ENCODE peak calls at places on chromosome 5, in eight cellular contexts. One of them, this sample, is unnamed.

GRCh38 chr5:44389410-44389879 is at the start of gene FGF10:
- DNase-seq in testis: peak; percentile 57
- DNase-seq in heart right ventricle: peak; percentile 4
- DNase-seq in A673: peak; percentile 50
- DNase-seq in cardiac muscle cell: peak; percentile 89
- DNase-seq in HCT116: no peak
- DNase-seq in esophagus squamous epithelium: no peak
- DNase-seq in psoas muscle: peak; percentile 18
- DNase-seq in this sample: no peak

GRCh38 chr5:169581580-169582227 is 1.9 kb upstream of the SPDL1 start:
- DNase-seq in heart right ventricle: peak; percentile 49
- DNase-seq in cardiac muscle cell: peak; percentile 71
- DNase-seq in testis: peak; percentile 64
- DNase-seq in HCT116: peak; percentile 44
- DNase-seq in psoas muscle: peak; percentile 12
- DNase-seq in esophagus squamous epithelium: no peak
- DNase-seq in A673: peak; percentile 54
- DNase-seq in this sample: peak; percentile 37

GRCh38 chr5:10695759-10696543 is 65.1 kb downstream of the DAP start:
- DNase-seq in A673: peak; percentile 32
- DNase-seq in esophagus squamous epithelium: no peak
- DNase-seq in heart right ventricle: no peak
- DNase-seq in testis: no peak
- DNase-seq in psoas muscle: no peak
- DNase-seq in cardiac muscle cell: no peak
- DNase-seq in HCT116: no peak
- DNase-seq in this sample: no peak

GRCh38 chr5:108521841-108522506 is 140.1 kb upstream of the FBXL17 start:
- DNase-seq in HCT116: peak; percentile 52
- DNase-seq in heart right ventricle: peak; percentile 30
- DNase-seq in esophagus squamous epithelium: no peak
- DNase-seq in A673: peak; percentile 82
- DNase-seq in psoas muscle: no peak
- DNase-seq in cardiac muscle cell: peak; percentile 77
- DNase-seq in testis: peak; percentile 27
- DNase-seq in this sample: no peak

GRCh38 chr5:38736089-38736488 is 109.7 kb upstream of the OSMR start:
- DNase-seq in A673: no peak
- DNase-seq in esophagus squamous epithelium: no peak
- DNase-seq in cardiac muscle cell: no peak
- DNase-seq in HCT116: no peak
- DNase-seq in psoas muscle: no peak
- DNase-seq in heart right ventricle: no peak
- DNase-seq in testis: no peak
- DNase-seq in this sample: no peak

GRCh38 chr5:74123928-74124327 is 497.9 kb downstream of the ARHGEF28 start:
- DNase-seq in HCT116: no peak
- DNase-seq in heart right ventricle: no peak
- DNase-seq in cardiac muscle cell: no peak
- DNase-seq in esophagus squamous epithelium: no peak
- DNase-seq in A673: no peak
- DNase-seq in testis: no peak
- DNase-seq in psoas muscle: no peak
- DNase-seq in this sample: no peak

GRCh38 chr5:65506961-65507360 is 25.2 kb upstream of the ADAMTS6 start:
- DNase-seq in A673: peak; percentile 82
- DNase-seq in esophagus squamous epithelium: no peak
- DNase-seq in HCT116: no peak
- DNase-seq in cardiac muscle cell: no peak
- DNase-seq in psoas muscle: no peak
- DNase-seq in heart right ventricle: no peak
- DNase-seq in testis: no peak
- DNase-seq in this sample: no peak

GRCh38 chr5:81247441-81247972 is 14.4 kb downstream of the CKMT2 start:
- DNase-seq in heart right ventricle: no peak
- DNase-seq in testis: no peak
- DNase-seq in HCT116: peak; percentile 40
- DNase-seq in esophagus squamous epithelium: no peak
- DNase-seq in psoas muscle: no peak
- DNase-seq in A673: peak; percentile 10
- DNase-seq in cardiac muscle cell: no peak
- DNase-seq in this sample: no peak

GRCh38 chr5:74497706-74498105 is 142.8 kb downstream of the ENC1 start:
- DNase-seq in cardiac muscle cell: no peak
- DNase-seq in heart right ventricle: no peak
- DNase-seq in esophagus squamous epithelium: no peak
- DNase-seq in A673: no peak
- DNase-seq in HCT116: no peak
- DNase-seq in psoas muscle: no peak
- DNase-seq in testis: no peak
- DNase-seq in this sample: no peak

DNA sequence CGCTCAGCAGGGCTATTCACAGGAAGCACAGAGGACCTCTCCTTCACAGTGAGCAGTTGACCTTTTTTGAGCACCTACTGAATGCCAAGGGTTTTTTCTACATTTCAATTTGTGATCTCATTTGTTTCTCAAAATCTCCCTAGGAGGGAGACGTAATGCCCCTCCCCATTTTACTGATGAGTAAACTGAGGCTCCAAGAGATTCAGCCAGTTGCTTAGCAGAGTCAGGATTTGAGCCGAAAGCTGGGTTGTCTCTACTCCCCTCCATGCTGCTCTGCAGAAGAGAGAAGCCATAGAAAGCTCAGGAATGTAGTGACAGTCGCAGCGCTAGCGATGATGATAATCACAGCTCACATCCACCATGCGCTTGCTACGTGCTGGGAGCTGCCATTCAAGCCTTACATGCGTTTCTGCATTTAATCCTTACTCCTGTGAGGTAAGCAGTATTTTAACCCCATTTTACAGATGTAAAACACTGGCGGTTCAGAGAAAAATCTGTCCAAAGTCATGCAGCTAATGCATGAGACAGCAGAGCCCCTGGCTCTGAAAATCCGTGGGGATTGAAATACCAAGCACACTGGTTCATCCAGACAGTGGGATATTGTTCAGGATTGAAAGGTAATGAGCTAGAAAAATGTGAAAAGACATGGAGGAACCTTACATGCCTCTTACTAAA is 33.8 kb downstream of the ERGIC1 start:
- DNase-seq in psoas muscle: no peak
- DNase-seq in HCT116: no peak
- DNase-seq in cardiac muscle cell: no peak
- DNase-seq in heart right ventricle: no peak
- DNase-seq in testis: no peak
- DNase-seq in esophagus squamous epithelium: no peak
- DNase-seq in A673: no peak
- DNase-seq in this sample: no peak
- H3K4me1 ChIP-seq in psoas muscle: peaks cover 90% of the 10 kb centered on the region
- H3K4me1 ChIP-seq in HCT116: peaks cover 42% of the 10 kb centered on the region
- H3K4me1 ChIP-seq in cardiac muscle cell: peaks cover 28% of the 10 kb centered on the region
- H3K4me1 ChIP-seq in heart right ventricle: peaks cover 86% of the 10 kb centered on the region
- H3K4me1 ChIP-seq in testis: peaks cover 82% of the 10 kb centered on the region
- H3K4me1 ChIP-seq in esophagus squamous epithelium: peaks cover 39% of the 10 kb centered on the region
- H3K4me1 ChIP-seq in A673: no peaks in the 10 kb centered on the region
- H3K4me1 ChIP-seq in this sample: peaks cover 4% of the 10 kb centered on the region

GRCh38 chr5:26323794-26324193 is 714.6 kb downstream of the CDH9 start:
- DNase-seq in testis: no peak
- DNase-seq in esophagus squamous epithelium: no peak
- DNase-seq in A673: no peak
- DNase-seq in HCT116: no peak
- DNase-seq in psoas muscle: no peak
- DNase-seq in heart right ventricle: no peak
- DNase-seq in cardiac muscle cell: no peak
- DNase-seq in this sample: no peak
- H3K9me3 ChIP-seq in testis: no peaks in the 10 kb centered on the region
- H3K9me3 ChIP-seq in esophagus squamous epithelium: peaks cover 34% of the 10 kb centered on the region
- H3K9me3 ChIP-seq in A673: no peaks in the 10 kb centered on the region
- H3K9me3 ChIP-seq in HCT116: peaks cover 5% of the 10 kb centered on the region
- H3K9me3 ChIP-seq in psoas muscle: no peaks in the 10 kb centered on the region
- H3K9me3 ChIP-seq in heart right ventricle: no peaks in the 10 kb centered on the region
- H3K9me3 ChIP-seq in cardiac muscle cell: no peaks in the 10 kb centered on the region
- H3K9me3 ChIP-seq in this sample: no peaks in the 10 kb centered on the region

GRCh38 chr5:150441813-150442698 is 7.5 kb downstream of the RPS14 start:
- DNase-seq in cardiac muscle cell: no peak
- DNase-seq in heart right ventricle: peak; percentile 32
- DNase-seq in psoas muscle: no peak
- DNase-seq in HCT116: no peak
- DNase-seq in testis: no peak
- DNase-seq in esophagus squamous epithelium: no peak
- DNase-seq in A673: no peak
- DNase-seq in this sample: no peak
- H3K4me1 ChIP-seq in cardiac muscle cell: no peaks in the 10 kb centered on the region
- H3K4me1 ChIP-seq in heart right ventricle: peaks cover 9% of the 10 kb centered on the region
- H3K4me1 ChIP-seq in psoas muscle: peaks cover 30% of the 10 kb centered on the region
- H3K4me1 ChIP-seq in HCT116: peaks cover 23% of the 10 kb centered on the region
- H3K4me1 ChIP-seq in testis: peaks cover 3% of the 10 kb centered on the region
- H3K4me1 ChIP-seq in esophagus squamous epithelium: no peaks in the 10 kb centered on the region
- H3K4me1 ChIP-seq in A673: peaks cover 8% of the 10 kb centered on the region
- H3K4me1 ChIP-seq in this sample: peaks cover 10% of the 10 kb centered on the region

GRCh38 chr5:180847053-180847452 is 14.0 kb downstream of the ZFP62 start:
- DNase-seq in HCT116: no peak
- DNase-seq in A673: no peak
- DNase-seq in heart right ventricle: no peak
- DNase-seq in psoas muscle: no peak
- DNase-seq in esophagus squamous epithelium: no peak
- DNase-seq in testis: no peak
- DNase-seq in cardiac muscle cell: no peak
- DNase-seq in this sample: no peak

GRCh38 chr5:180849827-180850226 is 11.2 kb downstream of the ZFP62 start:
- DNase-seq in HCT116: no peak
- DNase-seq in cardiac muscle cell: no peak
- DNase-seq in psoas muscle: no peak
- DNase-seq in heart right ventricle: no peak
- DNase-seq in testis: no peak
- DNase-seq in esophagus squamous epithelium: no peak
- DNase-seq in A673: no peak
- DNase-seq in this sample: no peak

GRCh38 chr5:180850434-180851078 is 10.5 kb downstream of the ZFP62 start:
- DNase-seq in cardiac muscle cell: no peak
- DNase-seq in A673: no peak
- DNase-seq in esophagus squamous epithelium: no peak
- DNase-seq in heart right ventricle: no peak
- DNase-seq in HCT116: no peak
- DNase-seq in psoas muscle: no peak
- DNase-seq in testis: no peak
- DNase-seq in this sample: no peak

GRCh38 chr5:180848265-180848664 is 12.8 kb downstream of the ZFP62 start:
- DNase-seq in heart right ventricle: no peak
- DNase-seq in HCT116: no peak
- DNase-seq in esophagus squamous epithelium: no peak
- DNase-seq in cardiac muscle cell: no peak
- DNase-seq in A673: no peak
- DNase-seq in testis: no peak
- DNase-seq in psoas muscle: no peak
- DNase-seq in this sample: no peak

DNA sequence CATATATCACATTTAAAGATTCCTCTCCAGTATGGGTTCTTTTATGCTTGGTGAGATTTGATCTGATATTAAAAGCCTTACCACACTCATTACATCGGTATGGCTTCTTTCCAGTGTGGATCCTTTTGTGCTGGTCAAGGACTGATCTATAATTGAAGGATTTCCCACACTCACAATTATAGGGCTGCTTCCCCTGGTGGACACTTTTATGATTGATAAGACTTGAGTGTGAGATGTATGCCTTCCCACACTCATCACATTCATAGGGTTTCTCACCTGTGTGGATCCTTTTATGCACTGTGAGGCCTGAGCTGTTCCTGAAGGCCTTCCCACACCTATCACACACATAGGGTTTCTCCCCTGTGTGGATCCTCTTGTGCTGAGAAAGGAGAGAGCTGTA is 12.2 kb downstream of the ZFP62 start:
- DNase-seq in cardiac muscle cell: no peak
- DNase-seq in testis: no peak
- DNase-seq in esophagus squamous epithelium: no peak
- DNase-seq in psoas muscle: no peak
- DNase-seq in heart right ventricle: no peak
- DNase-seq in HCT116: no peak
- DNase-seq in A673: no peak
- DNase-seq in this sample: no peak
- H3K9me3 ChIP-seq in cardiac muscle cell: peaks cover 15% of the 10 kb centered on the region
- H3K9me3 ChIP-seq in testis: no peaks in the 10 kb centered on the region
- H3K9me3 ChIP-seq in esophagus squamous epithelium: peaks cover 31% of the 10 kb centered on the region
- H3K9me3 ChIP-seq in psoas muscle: no peaks in the 10 kb centered on the region
- H3K9me3 ChIP-seq in heart right ventricle: no peaks in the 10 kb centered on the region
- H3K9me3 ChIP-seq in HCT116: peaks cover 25% of the 10 kb centered on the region
- H3K9me3 ChIP-seq in A673: peaks cover 90% of the 10 kb centered on the region
- H3K9me3 ChIP-seq in this sample: no peaks in the 10 kb centered on the region

DNA sequence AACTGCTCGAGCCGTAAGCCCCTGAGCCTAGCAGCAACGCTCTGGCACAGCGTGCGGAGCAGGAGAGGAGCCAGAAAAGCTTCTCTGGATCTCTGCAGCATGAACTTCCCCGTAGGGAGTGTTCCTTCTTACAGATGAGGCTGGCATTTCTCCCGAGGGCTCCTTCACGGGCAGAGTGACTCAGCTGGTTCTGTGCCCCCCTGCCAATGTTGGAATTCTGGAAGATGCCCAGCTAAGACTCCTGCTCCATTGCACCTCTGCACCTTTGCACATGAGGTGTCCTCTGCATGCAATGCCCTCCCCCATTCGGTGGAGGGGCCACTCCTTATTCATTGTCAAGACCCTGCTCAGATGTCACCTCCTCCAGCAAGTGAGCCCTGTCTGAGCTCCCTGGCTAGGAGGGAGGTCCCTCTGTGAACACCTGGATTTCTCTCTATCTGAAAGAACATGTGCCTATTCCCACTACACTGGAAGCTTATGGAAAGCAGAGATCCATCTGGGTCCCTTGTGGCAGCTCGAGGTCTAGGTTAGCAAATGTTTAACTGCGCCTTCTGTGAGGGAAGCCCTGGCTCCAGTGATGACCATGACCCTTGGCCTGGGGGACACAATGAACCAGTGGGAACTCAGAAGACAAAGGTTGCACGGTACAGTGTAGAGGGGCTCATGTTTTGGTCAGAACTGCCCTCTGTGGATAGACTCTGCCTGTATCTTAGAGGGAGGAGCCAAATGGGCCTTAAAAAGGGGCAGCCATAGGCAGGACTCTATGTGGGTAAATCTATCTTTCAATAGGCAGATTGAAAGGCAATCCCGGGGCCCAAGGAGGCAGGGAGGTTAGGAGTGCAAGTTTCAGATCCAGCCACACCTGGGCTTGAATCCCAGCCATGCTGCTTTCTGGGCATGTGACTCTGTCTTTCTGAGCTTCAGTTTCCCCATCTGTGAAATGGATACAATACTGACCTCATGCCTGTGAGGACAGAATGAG is 39.4 kb downstream of the SH3PXD2B start:
- DNase-seq in heart right ventricle: no peak
- DNase-seq in testis: peak; percentile 86
- DNase-seq in A673: peak; percentile 29
- DNase-seq in cardiac muscle cell: no peak
- DNase-seq in HCT116: no peak
- DNase-seq in esophagus squamous epithelium: no peak
- DNase-seq in psoas muscle: peak; percentile 51
- DNase-seq in this sample: no peak
- H3K4me1 ChIP-seq in heart right ventricle: peaks cover 76% of the 10 kb centered on the region
- H3K4me1 ChIP-seq in testis: peaks cover 68% of the 10 kb centered on the region
- H3K4me1 ChIP-seq in A673: peaks cover 43% of the 10 kb centered on the region
- H3K4me1 ChIP-seq in cardiac muscle cell: no peaks in the 10 kb centered on the region
- H3K4me1 ChIP-seq in HCT116: no peaks in the 10 kb centered on the region
- H3K4me1 ChIP-seq in esophagus squamous epithelium: peaks cover 56% of the 10 kb centered on the region
- H3K4me1 ChIP-seq in psoas muscle: no peaks in the 10 kb centered on the region
- H3K4me1 ChIP-seq in this sample: no peaks in the 10 kb centered on the region

This sample was measured in CD4-positive, alpha-beta memory T cell.